ENCODE peak calls at places on chromosomes 3 and 15, in four cellular contexts. E, C, X and S are unnamed samples.

GRCh38 chr3:61637088-61638051 is 76.0 kb downstream of the PTPRG start:
- DNase-seq in E (no peak), C (no peak), X (no peak), S (no peak)

GRCh38 chr15:62482715-62483429 is 317.8 kb upstream of the C2CD4B start:
- DNase-seq in E (no peak), C (no peak), X (peak; percentile 55), S (no peak)

GRCh38 chr3:124230928-124231456 is 239.1 kb upstream of the ROPN1 start:
- DNase-seq in E (no peak), C (no peak), X (no peak), S (no peak)

GRCh38 chr15:28921336-28921735 is 35.6 kb downstream of the APBA2 start:
- DNase-seq in E (peak; percentile 15), C (no peak), X (no peak), S (no peak)

GRCh38 chr15:78301813-78302212 is 2.4 kb upstream of the SKIC8 start:
- DNase-seq in E (no peak), C (no peak), X (no peak), S (no peak)

GRCh38 chr15:40263036-40263754 is 19.7 kb downstream of the ANKRD63 start:
- DNase-seq in E (no peak), C (no peak), X (no peak), S (no peak)

GRCh38 chr3:37477713-37478487 is 303.5 kb upstream of the LRRFIP2 start:
- DNase-seq in E (no peak), C (no peak), X (no peak), S (no peak)

GRCh38 chr3:43732747-43733425 is 42.1 kb downstream of the ABHD5 start:
- DNase-seq in E (no peak), C (no peak), X (no peak), S (no peak)

GRCh38 chr3:179526482-179526881 is 36.2 kb upstream of the ACTL6A start:
- DNase-seq in E (no peak), C (no peak), X (no peak), S (no peak)

GRCh38 chr3:12370758-12371157 is 81.9 kb downstream of the PPARG start:
- DNase-seq in E (no peak), C (no peak), X (peak; percentile 27), S (no peak)

GRCh38 chr3:188624384-188624783 is 470.4 kb downstream of the LPP start:
- DNase-seq in E (no peak), C (no peak), X (no peak), S (no peak)

DNA sequence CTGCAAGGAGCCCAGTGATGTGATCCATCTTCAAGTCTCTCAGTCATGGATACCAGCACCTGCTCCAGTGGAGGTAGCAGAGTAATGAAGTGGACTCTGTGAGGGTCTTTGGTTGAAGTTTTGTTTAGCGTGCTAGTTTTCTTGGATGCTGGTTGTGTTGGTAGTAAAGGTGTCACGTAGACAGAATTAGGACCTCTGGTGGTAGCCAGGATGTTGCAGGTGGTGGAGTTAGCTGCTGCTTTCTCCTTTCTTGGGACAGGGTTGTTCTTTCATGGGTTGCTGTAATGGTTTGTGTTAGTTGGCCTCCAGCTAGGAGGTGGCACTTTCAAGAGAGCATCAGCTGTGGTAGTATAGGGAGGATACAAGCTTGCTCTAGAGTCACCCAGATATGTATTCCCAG is 125.2 kb downstream of the ANXA2 start:
- DNase-seq in E (no peak), C (no peak), X (no peak), S (no peak)
- TF ChIP-seq CTCF in E (no peak), C (no peak), X (no peak), S (no peak)

GRCh38 chr3:187136936-187137335 is 2.4 kb downstream of the RPL39L start:
- DNase-seq in E (no peak), C (no peak), X (no peak), S (no peak)
- TF ChIP-seq CTCF in E (no peak), C (no peak), X (no peak), S (no peak)

DNA sequence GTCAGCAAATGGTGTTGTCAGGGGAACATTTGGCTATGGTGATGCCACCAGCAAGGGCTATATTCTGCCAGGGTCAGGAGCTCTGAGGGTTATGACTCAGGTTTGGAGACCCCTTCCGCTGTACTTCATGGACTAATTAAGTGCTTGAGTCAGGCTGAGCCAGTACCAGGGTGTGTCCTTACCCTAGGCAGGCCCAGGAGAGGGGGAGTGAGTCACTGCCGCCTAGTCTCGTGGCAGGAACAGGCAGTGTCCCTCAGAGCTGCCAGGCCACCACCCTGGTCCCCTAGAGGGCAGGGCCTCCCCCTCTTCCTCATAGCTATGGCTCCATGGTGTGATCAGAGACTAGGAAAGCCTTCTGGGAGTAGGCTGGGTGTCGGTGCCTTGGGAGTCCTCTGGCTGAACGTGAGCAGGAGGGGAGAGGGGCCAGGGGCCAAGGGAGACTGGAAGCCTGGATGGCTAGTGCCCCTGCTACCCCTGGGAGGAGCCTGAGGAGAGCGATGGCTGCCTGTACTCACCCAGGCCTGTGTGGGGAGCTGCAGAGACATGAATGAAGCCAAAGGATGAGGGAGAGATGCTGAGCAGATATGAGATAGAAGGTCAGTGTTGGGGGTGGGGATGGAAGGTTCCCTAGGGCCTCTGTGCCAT is 10.6 kb downstream of the MAPKAPK3 start:
- DNase-seq in E (peak; percentile 86), C (no peak), X (peak; percentile 33), S (no peak)
- TF ChIP-seq CTCF in E (no peak), C (no peak), X (no peak), S (no peak)

DNA sequence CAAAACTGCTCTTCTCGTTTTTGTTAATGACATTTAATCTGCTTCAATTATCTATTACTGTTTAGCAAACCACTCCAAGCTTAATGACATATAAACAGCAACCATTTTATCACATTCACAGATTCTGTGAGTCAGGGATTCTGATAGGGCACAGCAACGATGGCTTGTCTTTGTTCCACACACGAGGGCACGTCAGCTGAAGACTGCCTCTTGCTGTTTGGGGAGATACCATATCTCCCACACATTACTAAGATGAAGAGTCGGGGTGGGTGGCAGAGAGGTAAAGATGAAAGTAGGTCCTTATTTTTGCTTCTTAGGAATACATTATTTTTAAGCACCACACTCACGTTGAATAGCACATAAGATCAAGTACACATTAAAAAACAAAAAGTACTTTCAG is 19.3 kb downstream of the CPOX start:
- DNase-seq in E (no peak), C (no peak), X (no peak), S (no peak)
- TF ChIP-seq CTCF in E (no peak), C (no peak), X (no peak), S (no peak)